ENCODE peak calls at places on chromosome 2, in nine cellular contexts. K is T-helper 17 cell, J is Panc1, H is M059J, C is SK-MEL-5, E is left cardiac atrium, Z is LoVo, Q is RWPE2, T is heart right ventricle. N is an unnamed sample.

GRCh38 chr2:192390401-192390800 is 195.7 kb upstream of the TMEFF2 start:
- DNase-seq in K (no peak), H (peak), J (no peak), Q (no peak), Z (no peak), T (no peak), C (no peak), E (no peak), N (no peak)

GRCh38 chr2:105870858-105871257 is 126.1 kb downstream of the NCK2 start:
- DNase-seq in K (no peak), Z (no peak), C (no peak), T (no peak), J (no peak), H (no peak), Q (no peak), E (no peak), N (no peak)

GRCh38 chr2:177334940-177335543 is 57.5 kb upstream of the AGPS start:
- DNase-seq in T (peak), C (peak), K (no peak), E (no peak), J (no peak), H (peak), Z (peak), Q (no peak), N (peak)

GRCh38 chr2:169108098-169108884 is 38.9 kb downstream of the DHRS9 start:
- DNase-seq in H (no peak), T (no peak), Q (no peak), J (no peak), Z (no peak), K (no peak), C (no peak), E (no peak), N (no peak)

GRCh38 chr2:18074476-18074875 is 196.0 kb downstream of the KCNS3 start:
- DNase-seq in T (no peak), Q (no peak), Z (no peak), H (peak), E (no peak), J (no peak), K (no peak), C (no peak), N (no peak)

GRCh38 chr2:10933700-10934225 is 22.0 kb downstream of the KCNF1 start:
- DNase-seq in Q (no peak), J (no peak), T (no peak), K (no peak), C (no peak), H (no peak), Z (no peak), E (no peak), N (no peak)

GRCh38 chr2:127084611-127085031 is 22.3 kb downstream of the BIN1 start:
- DNase-seq in H (peak), E (no peak), Z (no peak), K (no peak), T (no peak), C (no peak), J (no peak), Q (no peak), N (no peak)

GRCh38 chr2:230914886-230915285 is 10.2 kb downstream of the GPR55 start:
- DNase-seq in Z (no peak), J (no peak), T (no peak), Q (peak), C (no peak), K (peak), E (no peak), H (peak), N (no peak)

GRCh38 chr2:118720866-118721265 is 126.6 kb downstream of the EN1 start:
- DNase-seq in J (no peak), Z (no peak), Q (no peak), C (no peak), E (no peak), H (no peak), T (no peak), K (no peak), N (no peak)

GRCh38 chr2:232388324-232388891 is 9.9 kb downstream of the ALPP start:
- DNase-seq in Q (no peak), J (no peak), K (no peak), E (no peak), C (no peak), H (no peak), Z (no peak), T (no peak), N (no peak)

GRCh38 chr2:30661173-30662107 is 145.8 kb downstream of the CAPN13 start:
- DNase-seq in J (no peak), C (peak), H (no peak), T (no peak), Z (no peak), E (no peak), Q (no peak), K (no peak), N (no peak)

GRCh38 chr2:179636100-179636980 is 225.1 kb downstream of the ZNF385B start:
- DNase-seq in C (no peak), Z (no peak), E (no peak), H (no peak), J (no peak), T (no peak), Q (no peak), K (no peak), N (no peak)

GRCh38 chr2:234158812-234159211 is 108.3 kb downstream of the SPP2 start:
- DNase-seq in K (no peak), C (peak), E (no peak), J (no peak), Q (no peak), H (peak), Z (peak), T (no peak), N (no peak)

GRCh38 chr2:201633862-201634261 is 9.4 kb downstream of the TMEM237 start:
- DNase-seq in H (no peak), J (no peak), K (no peak), C (no peak), E (no peak), T (no peak), Q (no peak), Z (no peak), N (no peak)

GRCh38 chr2:150369862-150370261 is 117.6 kb downstream of the RND3 start:
- DNase-seq in H (no peak), E (no peak), Q (no peak), J (no peak), C (no peak), K (no peak), Z (no peak), T (no peak), N (no peak)

GRCh38 chr2:238428866-238429265 is 2.1 kb downstream of the ASB1 start:
- DNase-seq in C (no peak), K (no peak), H (no peak), Q (no peak), Z (no peak), E (no peak), T (no peak), J (no peak), N (no peak)